ENCODE peak calls at places on chromosomes 7 and 10, in eight cellular contexts. E, V, K, N, G, P, Z and H are unnamed samples.
A peak's percentile ranks its signal among the peaks of the same experiment; 100 is the strongest.

GRCh38 chr7:143929224-143929920 is 5.7 kb upstream of the OR2F2 start:
- DNase-seq in E (no peak), V (peak; percentile 2), K (no peak), N (no peak), G (no peak), P (no peak), Z (no peak), H (no peak)

GRCh38 chr10:33113111-33113856 is 155.3 kb upstream of the ITGB1 start:
- DNase-seq in E (no peak), V (no peak), K (peak; percentile 78), N (peak; percentile 63), G (no peak), P (no peak), Z (no peak), H (no peak)

GRCh38 chr10:21379143-21379542 is 146.3 kb downstream of the SKIDA1 start:
- DNase-seq in E (no peak), V (no peak), K (no peak), N (no peak), G (no peak), P (no peak), Z (no peak), H (no peak)

GRCh38 chr7:1745576-1746490 is 75.8 kb downstream of the ELFN1 start:
- DNase-seq in E (no peak), V (no peak), K (no peak), N (no peak), G (no peak), P (no peak), Z (no peak), H (no peak)

GRCh38 chr10:52858722-52859121 is 86.1 kb upstream of the MBL2 start:
- DNase-seq in E (no peak), V (no peak), K (no peak), N (no peak), G (no peak), P (no peak), Z (no peak), H (no peak)

GRCh38 chr10:79003183-79004100 is 65.3 kb upstream of the ZMIZ1 start:
- DNase-seq in E (no peak), V (no peak), K (no peak), N (no peak), G (no peak), P (no peak), Z (no peak), H (no peak)

GRCh38 chr7:50656141-50656895 is 91.1 kb upstream of the DDC start:
- DNase-seq in E (no peak), V (no peak), K (no peak), N (no peak), G (no peak), P (no peak), Z (no peak), H (no peak)

GRCh38 chr7:5424689-5425506 is 1.3 kb upstream of the TNRC18 start:
- DNase-seq in E (no peak), V (no peak), K (peak; percentile 17), N (peak; percentile 69), G (no peak), P (no peak), Z (peak; percentile 36), H (peak; percentile 50)

GRCh38 chr10:119290301-119291036 is 83.1 kb downstream of the GRK5 start:
- DNase-seq in E (no peak), V (no peak), K (no peak), N (no peak), G (no peak), P (no peak), Z (no peak), H (peak; percentile 65)